ENCODE peak calls at places on chromosomes 12 and 14, in seven cellular contexts. O is HepG2; M is CD8-positive, alpha-beta memory T cell; Z is lung; A is fibroblast of pulmonary artery; L is breast epithelium; N is neural progenitor cell. E is an unnamed sample.

GRCh38 chr12:49750027-49750977 is 8.9 kb downstream of the TMBIM6 start:
- DNase-seq in O (peak; percentile 31), M (no peak), Z (no peak), A (peak; percentile 70), L (no peak), N (peak; percentile 14), E (peak; percentile 87)

GRCh38 chr12:5718680-5719079 is 226.4 kb downstream of the ANO2 start:
- DNase-seq in O (no peak), M (no peak), Z (no peak), A (no peak), L (no peak), N (no peak), E (no peak)

GRCh38 chr12:103326190-103326589 is 169.6 kb downstream of the C12orf42 start:
- DNase-seq in O (peak; percentile 20), M (no peak), Z (no peak), A (no peak), L (no peak), N (peak; percentile 50), E (no peak)

GRCh38 chr12:108597559-108598471 is at the start of gene TMEM119:
- DNase-seq in O (no peak), M (no peak), Z (peak; percentile 35), A (no peak), L (no peak), N (peak; percentile 52), E (no peak)

GRCh38 chr12:70427611-70428010 is 61.5 kb downstream of the KCNMB4 start:
- DNase-seq in O (no peak), M (no peak), Z (no peak), A (peak; percentile 64), L (no peak), N (no peak), E (no peak)

GRCh38 chr12:124381454-124382207 is 86.7 kb downstream of the RFLNA start:
- DNase-seq in O (no peak), M (no peak), Z (peak; percentile 90), A (peak; percentile 90), L (peak; percentile 95), N (no peak), E (peak; percentile 87)

GRCh38 chr12:117472983-117473382 is 111.6 kb upstream of the NOS1 start:
- DNase-seq in O (peak; percentile 9), M (no peak), Z (no peak), A (no peak), L (no peak), N (peak; percentile 83), E (no peak)

GRCh38 chr12:100675432-100675831 is 101.9 kb downstream of the GAS2L3 start:
- DNase-seq in O (no peak), M (no peak), Z (no peak), A (peak; percentile 88), L (no peak), N (no peak), E (peak; percentile 81)

GRCh38 chr14:50823763-50824636 is 7.0 kb downstream of the NIN start:
- DNase-seq in O (no peak), M (no peak), Z (no peak), A (no peak), L (no peak), N (no peak), E (no peak)

GRCh38 chr12:12070674-12071661 is at the start of gene BCL2L14:
- DNase-seq in O (peak; percentile 59), M (no peak), Z (no peak), A (no peak), L (no peak), N (no peak), E (no peak)

GRCh38 chr14:56156096-56156495 is 37.9 kb downstream of the PELI2 start:
- DNase-seq in O (no peak), M (no peak), Z (no peak), A (no peak), L (no peak), N (no peak), E (no peak)

GRCh38 chr14:87877877-87878276 is 115.1 kb downstream of the GALC start:
- DNase-seq in O (no peak), M (no peak), Z (no peak), A (no peak), L (no peak), N (no peak), E (no peak)

GRCh38 chr12:40137252-40137651 is 31.4 kb upstream of the SLC2A13 start:
- DNase-seq in O (no peak), M (no peak), Z (no peak), A (peak; percentile 18), L (no peak), N (no peak), E (peak; percentile 24)

GRCh38 chr12:5568325-5568981 is 136.5 kb downstream of the NTF3 start:
- DNase-seq in O (peak; percentile 69), M (no peak), Z (no peak), A (no peak), L (no peak), N (no peak), E (no peak)

GRCh38 chr12:114902665-114903393 is 218.9 kb upstream of the TBX3 start:
- DNase-seq in O (peak; percentile 28), M (no peak), Z (no peak), A (peak; percentile 84), L (no peak), N (no peak), E (peak; percentile 68)
- H3K4me3 ChIP-seq in O (no peak overlapping the region), M (no peak overlapping the region), Z (no peak overlapping the region), A (peak overlapping the region; percentile 46), L (no peak overlapping the region), N (no peak overlapping the region), E (no peak overlapping the region)

GRCh38 chr12:56629459-56630179 is 507 bp downstream of the BAZ2A start:
- DNase-seq in O (no peak), M (peak; percentile 28), Z (no peak), A (no peak), L (no peak), N (peak; percentile 34), E (peak; percentile 16)
- H3K4me3 ChIP-seq in O (peak overlapping the region; percentile 98), M (peak overlapping the region; percentile 89), Z (peak overlapping the region; percentile 98), A (peak overlapping the region; percentile 95), L (peak overlapping the region; percentile 100), N (peak overlapping the region; percentile 95), E (peak overlapping the region; percentile 91)

GRCh38 chr12:27965411-27965810 is 7.1 kb downstream of the PTHLH start:
- DNase-seq in O (no peak), M (no peak), Z (no peak), A (no peak), L (no peak), N (no peak), E (peak; percentile 54)

GRCh38 chr12:27967551-27968054 is 4.9 kb downstream of the PTHLH start:
- DNase-seq in O (no peak), M (no peak), Z (no peak), A (no peak), L (no peak), N (no peak), E (no peak)

GRCh38 chr12:27964123-27964522 is 8.4 kb downstream of the PTHLH start:
- DNase-seq in O (no peak), M (no peak), Z (no peak), A (no peak), L (no peak), N (no peak), E (peak; percentile 60)

GRCh38 chr12:27966870-27967269 is 5.7 kb downstream of the PTHLH start:
- DNase-seq in O (peak; percentile 20), M (no peak), Z (no peak), A (peak; percentile 95), L (no peak), N (no peak), E (peak; percentile 99)

DNA sequence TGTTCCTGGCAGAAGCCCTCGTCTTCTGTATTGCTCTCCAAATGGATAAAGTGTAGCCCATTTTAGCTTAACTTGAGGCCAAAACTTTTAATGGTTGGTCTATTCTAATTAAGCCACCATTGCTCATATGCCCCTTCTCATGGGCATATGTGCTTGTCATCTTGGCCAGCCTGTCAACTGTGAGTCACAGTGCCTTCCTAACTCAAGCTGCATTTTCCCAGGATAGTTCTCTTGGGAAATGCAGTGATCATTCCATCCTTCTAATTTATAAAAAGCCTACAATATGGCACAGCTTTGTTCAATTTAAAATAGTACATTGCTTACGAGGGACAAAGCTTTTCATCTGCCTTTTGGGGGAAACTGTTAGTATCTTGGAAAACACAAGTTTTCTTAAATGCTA is 6.6 kb downstream of the PTHLH start:
- DNase-seq in O (no peak), M (no peak), Z (no peak), A (no peak), L (no peak), N (no peak), E (no peak)
- H3K4me3 ChIP-seq in O (no peak overlapping the region), M (no peak overlapping the region), Z (no peak overlapping the region), A (no peak overlapping the region), L (no peak overlapping the region), N (no peak overlapping the region), E (no peak overlapping the region)

GRCh38 chr12:105330283-105330937 is at the start of gene C12orf75:
- DNase-seq in O (peak; percentile 67), M (peak; percentile 87), Z (peak; percentile 55), A (peak; percentile 61), L (peak; percentile 60), N (peak; percentile 93), E (peak; percentile 69)

GRCh38 chr12:105332925-105333324 is 2.4 kb downstream of the C12orf75 start:
- DNase-seq in O (no peak), M (no peak), Z (no peak), A (no peak), L (no peak), N (no peak), E (no peak)

GRCh38 chr12:105330938-105331804 is 680 bp downstream of the C12orf75 start:
- DNase-seq in O (no peak), M (no peak), Z (no peak), A (no peak), L (no peak), N (peak; percentile 50), E (no peak)

GRCh38 chr12:105329926-105330282 is 587 bp upstream of the C12orf75 start:
- DNase-seq in O (no peak), M (no peak), Z (no peak), A (no peak), L (no peak), N (no peak), E (no peak)

GRCh38 chr12:105331805-105332251 is 1.3 kb downstream of the C12orf75 start:
- DNase-seq in O (peak; percentile 32), M (no peak), Z (no peak), A (no peak), L (no peak), N (peak; percentile 12), E (no peak)
- H3K4me3 ChIP-seq in O (peak overlapping the region; percentile 81), M (peak overlapping the region; percentile 33), Z (no peak overlapping the region), A (peak overlapping the region; percentile 68), L (peak overlapping the region; percentile 97), N (peak overlapping the region; percentile 59), E (peak overlapping the region; percentile 74)

E was measured in choroid plexus epithelial cell.